ENCODE peak calls at places on chromosomes 4 and X, in ten cellular contexts. Y, A, J, R, H, Z, E, D, B and I are unnamed samples.

GRCh38 chrX:52217494-52218160 is 32.9 kb downstream of the MAGED4 start:
- DNase-seq in Y (no peak), A (no peak), J (no peak), R (no peak), H (no peak), Z (no peak), E (no peak), D (no peak), B (no peak), I (no peak)

GRCh38 chr4:94911141-94911540 is 153.4 kb downstream of the BMPR1B start:
- DNase-seq in Y (no peak), A (no peak), J (no peak), R (no peak), H (no peak), Z (no peak), E (no peak), D (no peak), B (no peak), I (no peak)

GRCh38 chrX:133881893-133882292 is 103.5 kb downstream of the GPC3 start:
- DNase-seq in Y (no peak), A (no peak), J (no peak), R (no peak), H (no peak), Z (no peak), E (no peak), D (no peak), B (no peak), I (no peak)

GRCh38 chr4:33395731-33396485 is 2675.7 kb downstream of the PCDH7 start:
- DNase-seq in Y (no peak), A (no peak), J (no peak), R (no peak), H (no peak), Z (no peak), E (no peak), D (no peak), B (no peak), I (no peak)

GRCh38 chr4:123495530-123495929 is 98.9 kb downstream of the SPRY1 start:
- DNase-seq in Y (no peak), A (no peak), J (no peak), R (no peak), H (no peak), Z (no peak), E (no peak), D (no peak), B (peak), I (no peak)

GRCh38 chr4:181143241-181143854 is 1099.9 kb upstream of the TENM3 start:
- DNase-seq in Y (peak), A (peak), J (peak), R (peak), H (peak), Z (peak), E (peak), D (peak), B (peak), I (peak)

GRCh38 chr4:166421556-166422156 is 548.6 kb downstream of the TLL1 start:
- DNase-seq in Y (no peak), A (no peak), J (no peak), R (no peak), H (peak), Z (no peak), E (no peak), D (no peak), B (peak), I (no peak)

GRCh38 chrX:108312011-108312410 is 126.2 kb downstream of the COL4A6 start:
- DNase-seq in Y (no peak), A (no peak), J (no peak), R (no peak), H (peak), Z (no peak), E (no peak), D (no peak), B (peak), I (no peak)

GRCh38 chr4:81555489-81555888 is 83.8 kb upstream of the RASGEF1B start:
- DNase-seq in Y (no peak), A (no peak), J (no peak), R (no peak), H (no peak), Z (no peak), E (no peak), D (no peak), B (no peak), I (no peak)